ENCODE peak calls at places on chromosomes 11 and 22, in ten cellular contexts. P is A549; G is RPMI8226; K is activated naive CD4-positive, alpha-beta T cell treated with Interleukin-2 at 50 U/mL for 16 hours; H is GM04504; R is NCI-H1105 treated with DMSO at 0.1 percent for 48 hours; J is NCI-H82; W is Ammon's horn; Q is psoas muscle; C is HT1080. A is an unnamed sample.

GRCh38 chr22:17228725-17229126 is 9.5 kb upstream of the ADA2 start:
- DNase-seq in J (no peak), H (no peak), P (peak; percentile 45), C (no peak), R (no peak), W (no peak), K (no peak), Q (no peak), G (no peak), A (no peak)

GRCh38 chr22:24407278-24407665 is 20.1 kb upstream of the ADORA2A start:
- DNase-seq in P (no peak), C (no peak), K (no peak), G (no peak), H (no peak), J (no peak), Q (no peak), W (no peak), R (no peak), A (no peak)

GRCh38 chr22:46064236-46064965 is 85.9 kb upstream of the PPARA start:
- DNase-seq in R (peak; percentile 60), K (no peak), H (peak; percentile 28), J (no peak), P (no peak), C (no peak), G (no peak), Q (peak; percentile 44), W (no peak), A (peak; percentile 63)

GRCh38 chr11:27184458-27185312 is 144.1 kb downstream of the BBOX1 start:
- DNase-seq in J (no peak), K (no peak), R (no peak), W (no peak), H (no peak), C (no peak), Q (no peak), G (no peak), P (no peak), A (peak; percentile 30)

GRCh38 chr11:72673284-72673942 is 809 bp downstream of the PDE2A start:
- DNase-seq in P (no peak), K (no peak), G (no peak), R (no peak), W (no peak), C (no peak), J (peak; percentile 49), Q (no peak), H (no peak), A (no peak)

GRCh38 chr22:23130697-23131096 is 11.1 kb downstream of the RSPH14 start:
- DNase-seq in P (no peak), H (no peak), C (no peak), Q (no peak), R (no peak), J (no peak), W (no peak), K (no peak), G (no peak), A (no peak)

GRCh38 chr11:107009190-107009589 is 9.1 kb downstream of the GUCY1A2 start:
- DNase-seq in K (no peak), Q (no peak), P (no peak), H (no peak), G (no peak), R (no peak), J (no peak), W (no peak), C (no peak), A (no peak)

GRCh38 chr22:41425704-41426365 is 20.8 kb downstream of the TOB2 start:
- DNase-seq in J (no peak), P (no peak), Q (no peak), R (no peak), K (peak; percentile 44), C (no peak), W (no peak), G (peak; percentile 72), H (no peak), A (peak; percentile 28)

GRCh38 chr11:35968386-35969088 is 24.7 kb downstream of the LDLRAD3 start:
- DNase-seq in H (no peak), C (no peak), P (no peak), Q (no peak), R (no peak), W (no peak), G (no peak), K (no peak), J (peak; percentile 91), A (no peak)

GRCh38 chr11:66619080-66619554 is 2.7 kb downstream of the RBM14 start:
- DNase-seq in H (peak; percentile 41), W (peak; percentile 45), Q (no peak), J (no peak), P (peak; percentile 25), G (no peak), R (no peak), C (peak; percentile 32), K (no peak), A (peak; percentile 90)

GRCh38 chr22:42271906-42272305 is 1.5 kb upstream of the TCF20 start:
- DNase-seq in H (no peak), G (no peak), Q (no peak), J (no peak), K (no peak), C (no peak), W (no peak), P (no peak), R (no peak), A (no peak)

GRCh38 chr11:117839936-117840813 is 15.6 kb upstream of the FXYD2 start:
- DNase-seq in J (no peak), R (no peak), Q (no peak), P (no peak), C (no peak), K (no peak), G (no peak), W (no peak), H (no peak), A (no peak)

GRCh38 chr22:39598017-39598965 is 27.7 kb downstream of the CACNA1I start:
- DNase-seq in R (no peak), W (no peak), Q (no peak), P (peak; percentile 40), J (peak; percentile 87), G (peak; percentile 70), C (no peak), K (peak; percentile 68), H (no peak), A (peak; percentile 43)

GRCh38 chr22:46780453-46780852 is 18.0 kb downstream of the TBC1D22A start:
- DNase-seq in R (no peak), J (no peak), P (no peak), C (no peak), H (no peak), K (no peak), W (no peak), G (no peak), Q (no peak), A (no peak)

GRCh38 chr11:67022961-67023956 is at the start of gene SYT12:
- DNase-seq in C (no peak), K (peak; percentile 22), H (no peak), R (no peak), Q (no peak), W (no peak), G (no peak), J (no peak), P (peak; percentile 35), A (no peak)

GRCh38 chr22:46071451-46072029 is 78.8 kb upstream of the PPARA start:
- DNase-seq in J (no peak), Q (peak; percentile 93), W (peak; percentile 90), K (peak; percentile 72), P (peak; percentile 92), C (peak; percentile 91), G (peak; percentile 93), H (peak; percentile 96), R (peak; percentile 86), A (peak; percentile 94)

GRCh38 chr22:26890870-26891269 is 233.5 kb downstream of the MIAT start:
- DNase-seq in W (no peak), J (peak; percentile 17), K (no peak), P (peak; percentile 40), C (no peak), Q (no peak), H (no peak), R (no peak), G (no peak), A (no peak)

GRCh38 chr11:65650547-65651338 is 12.0 kb downstream of the RELA start:
- DNase-seq in Q (no peak), G (no peak), W (no peak), K (no peak), C (no peak), J (no peak), P (no peak), R (no peak), H (no peak), A (peak; percentile 40)

GRCh38 chr11:112834277-112834755 is 126.9 kb upstream of the NCAM1 start:
- DNase-seq in J (peak; percentile 89), C (peak; percentile 17), P (no peak), W (peak; percentile 88), Q (peak; percentile 61), H (no peak), R (peak; percentile 79), K (no peak), G (peak; percentile 23), A (no peak)

GRCh38 chr11:134499990-134500389 is 87.9 kb upstream of the B3GAT1 start:
- DNase-seq in W (no peak), J (no peak), P (no peak), H (no peak), Q (no peak), G (no peak), K (no peak), C (no peak), R (no peak), A (no peak)

GRCh38 chr11:112610996-112611795 is 350.0 kb upstream of the NCAM1 start:
- DNase-seq in K (no peak), G (peak; percentile 63), P (no peak), R (peak; percentile 39), H (no peak), Q (no peak), W (no peak), J (no peak), C (peak; percentile 91), A (peak; percentile 57)

GRCh38 chr11:3614742-3615171 is 27.0 kb downstream of the ART5 start:
- DNase-seq in G (peak; percentile 60), Q (peak; percentile 47), C (no peak), K (peak; percentile 64), R (no peak), P (no peak), H (no peak), W (peak; percentile 29), J (no peak), A (peak; percentile 43)

GRCh38 chr11:6719588-6719987 is 36.4 kb upstream of the MRPL17 start:
- DNase-seq in K (no peak), R (no peak), G (no peak), C (no peak), J (no peak), H (no peak), Q (no peak), P (no peak), W (no peak), A (no peak)

GRCh38 chr11:73194593-73194992 is 23.5 kb upstream of the P2RY2 start:
- DNase-seq in R (no peak), P (peak; percentile 32), W (no peak), C (no peak), K (no peak), J (no peak), Q (no peak), G (no peak), H (no peak), A (peak; percentile 87)

GRCh38 chr11:19232910-19233503 is 7.7 kb downstream of the E2F8 start:
- DNase-seq in P (peak; percentile 37), W (no peak), K (no peak), G (no peak), C (peak; percentile 92), Q (no peak), R (no peak), J (no peak), H (peak; percentile 31), A (peak; percentile 91)

GRCh38 chr11:36243641-36244040 is 45.6 kb downstream of the COMMD9 start:
- DNase-seq in H (no peak), R (no peak), C (no peak), G (no peak), K (no peak), P (no peak), W (no peak), J (no peak), Q (no peak), A (no peak)

GRCh38 chr22:19665784-19666662 is 48.3 kb upstream of the SEPTIN5 start:
- DNase-seq in P (no peak), K (no peak), Q (no peak), G (no peak), W (no peak), C (no peak), J (no peak), R (no peak), H (no peak), A (no peak)

GRCh38 chr11:91596111-91596510 is 628.5 kb upstream of the FAT3 start:
- DNase-seq in G (no peak), Q (no peak), H (no peak), K (no peak), C (no peak), R (no peak), W (no peak), P (no peak), J (no peak), A (no peak)

A was measured in mammary epithelial cell.